ENCODE peak calls at places on chromosomes 13 and 19, in six cellular contexts. Y is fibroblast of mammary gland; C is prostate gland; O is AG09309; T is transverse colon; L is activated CD4-positive, alpha-beta T cell treated with anti-CD3 and anti-CD28 coated beads for 48 hours. X is an unnamed sample.

GRCh38 chr13:31321457-31321856 is 121.7 kb downstream of the B3GLCT start:
- DNase-seq in Y (no peak), C (no peak), O (no peak), T (no peak), L (no peak), X (no peak)

GRCh38 chr19:2253106-2254051 is 2.8 kb downstream of the JSRP1 start:
- DNase-seq in Y (no peak), C (no peak), O (no peak), T (no peak), L (peak), X (no peak)

GRCh38 chr13:72850959-72851677 is 69.2 kb downstream of the PIBF1 start:
- DNase-seq in Y (no peak), C (no peak), O (no peak), T (no peak), L (no peak), X (no peak)

GRCh38 chr19:13004273-13004672 is 9.0 kb downstream of the NFIX start:
- DNase-seq in Y (no peak), C (no peak), O (no peak), T (peak), L (no peak), X (no peak)

GRCh38 chr13:80390338-80390737 is 49.4 kb upstream of the SPRY2 start:
- DNase-seq in Y (no peak), C (no peak), O (no peak), T (no peak), L (no peak), X (no peak)

GRCh38 chr19:55838251-55838650 is 1.9 kb downstream of the NLRP4 start:
- DNase-seq in Y (no peak), C (no peak), O (no peak), T (no peak), L (no peak), X (no peak)

GRCh38 chr13:113758651-113759524 is at the start of gene TMEM255B:
- DNase-seq in Y (peak), C (peak), O (no peak), T (peak), L (peak), X (peak)

GRCh38 chr19:46481947-46482346 is 10.6 kb upstream of the PNMA8A start:
- DNase-seq in Y (peak), C (no peak), O (no peak), T (no peak), L (no peak), X (peak)

GRCh38 chr13:113857531-113858195 is 6.2 kb downstream of the GAS6 start:
- DNase-seq in Y (no peak), C (no peak), O (no peak), T (no peak), L (no peak), X (no peak)

GRCh38 chr19:38726761-38727301 is 17.4 kb downstream of the CAPN12 start:
- DNase-seq in Y (no peak), C (no peak), O (no peak), T (no peak), L (peak), X (no peak)

GRCh38 chr13:93309886-93310520 is 83.4 kb downstream of the GPC6 start:
- DNase-seq in Y (peak), C (no peak), O (peak), T (no peak), L (no peak), X (peak)

GRCh38 chr13:113305208-113305607 is 8.2 kb downstream of the LAMP1 start:
- DNase-seq in Y (peak), C (peak), O (peak), T (no peak), L (no peak), X (peak)

GRCh38 chr13:97367016-97367415 is 67.0 kb upstream of the RAP2A start:
- DNase-seq in Y (peak), C (no peak), O (peak), T (no peak), L (no peak), X (peak)

GRCh38 chr19:46487802-46488445 is 7.7 kb downstream of the PNMA8B start:
- DNase-seq in Y (peak), C (peak), O (no peak), T (peak), L (peak), X (peak)

GRCh38 chr13:33524086-33524485 is 238.5 kb upstream of the STARD13 start:
- DNase-seq in Y (peak), C (no peak), O (peak), T (no peak), L (no peak), X (peak)

GRCh38 chr19:49447485-49448431 is 3.9 kb downstream of the PIH1D1 start:
- DNase-seq in Y (peak), C (no peak), O (no peak), T (no peak), L (peak), X (peak)

GRCh38 chr19:1494115-1494815 is 3.3 kb downstream of the REEP6 start:
- DNase-seq in Y (no peak), C (no peak), O (no peak), T (no peak), L (no peak), X (no peak)

GRCh38 chr13:33874871-33875270 is 56.9 kb downstream of the RFC3 start:
- DNase-seq in Y (no peak), C (no peak), O (no peak), T (no peak), L (no peak), X (no peak)

GRCh38 chr19:23409392-23410048 is 14.2 kb upstream of the ZNF91 start:
- DNase-seq in Y (no peak), C (no peak), O (no peak), T (peak), L (no peak), X (no peak)

GRCh38 chr13:99303863-99304521 is 3.2 kb downstream of the GPR183 start:
- DNase-seq in Y (no peak), C (no peak), O (no peak), T (peak), L (peak), X (no peak)

GRCh38 chr13:49265822-49266221 is 18.1 kb downstream of the CDADC1 start:
- DNase-seq in Y (peak), C (no peak), O (no peak), T (no peak), L (no peak), X (peak)

GRCh38 chr13:38417727-38418126 is 68.1 kb downstream of the UFM1 start:
- DNase-seq in Y (peak), C (no peak), O (no peak), T (no peak), L (peak), X (peak)

X was measured in IMR-90.